ENCODE peak calls at places on chromosome 4, in nine cellular contexts. X is putamen; U is mesothelial cell of epicardium; D is heart left ventricle; B is activated T-helper 1 cell treated with anti-CD3 and anti-CD28 coated beads, Interleukin-2, amount 50 U/mL, for 16 hours; P is spleen; R is NCI-H1694; W is cardiac fibroblast; Y is ACHN. Q is an unnamed sample.

GRCh38 chr4:17758459-17758858 is 23.0 kb downstream of the FAM184B start:
- DNase-seq in X (no peak), P (no peak), Y (no peak), B (no peak), U (no peak), W (no peak), R (peak), D (no peak), Q (no peak)

GRCh38 chr4:19913670-19914069 is 338.0 kb upstream of the SLIT2 start:
- DNase-seq in R (no peak), P (no peak), Y (no peak), U (no peak), X (no peak), D (no peak), W (no peak), B (no peak), Q (no peak)

GRCh38 chr4:121726642-121727268 is 30.0 kb upstream of the ANXA5 start:
- DNase-seq in D (no peak), P (no peak), W (peak), U (no peak), B (no peak), R (no peak), X (peak), Y (peak), Q (peak)

GRCh38 chr4:120731561-120731960 is 191.0 kb downstream of the PRDM5 start:
- DNase-seq in Y (no peak), P (no peak), R (no peak), W (no peak), B (no peak), X (no peak), U (no peak), D (no peak), Q (no peak)

GRCh38 chr4:115058533-115058932 is 54.9 kb downstream of the NDST4 start:
- DNase-seq in Y (no peak), P (no peak), B (no peak), D (no peak), U (no peak), R (no peak), W (no peak), X (no peak), Q (no peak)

GRCh38 chr4:36128689-36129088 is 115.6 kb downstream of the ARAP2 start:
- DNase-seq in X (no peak), R (no peak), B (no peak), W (peak), D (no peak), U (no peak), Y (no peak), P (no peak), Q (no peak)

GRCh38 chr4:67019670-67020069 is 525.6 kb downstream of the CENPC start:
- DNase-seq in Y (no peak), D (no peak), P (no peak), B (no peak), X (no peak), U (no peak), W (peak), R (no peak), Q (no peak)

GRCh38 chr4:174349156-174349555 is 65.4 kb downstream of the CEP44 start:
- DNase-seq in W (no peak), X (no peak), D (no peak), B (no peak), P (no peak), R (no peak), Y (no peak), U (no peak), Q (no peak)

GRCh38 chr4:139560396-139561084 is 4.5 kb upstream of the SETD7 start:
- DNase-seq in D (peak), W (no peak), R (no peak), U (no peak), P (peak), X (no peak), B (no peak), Y (no peak), Q (no peak)

GRCh38 chr4:165794834-165795233 is 78.2 kb upstream of the TLL1 start:
- DNase-seq in U (no peak), W (no peak), R (no peak), P (no peak), X (no peak), D (no peak), Y (no peak), B (no peak), Q (no peak)

GRCh38 chr4:62495039-62495438 is 1294.9 kb downstream of the ADGRL3 start:
- DNase-seq in R (no peak), Y (no peak), B (no peak), X (no peak), W (no peak), D (no peak), P (no peak), U (no peak), Q (peak)

GRCh38 chr4:40629401-40630334 is at the start of gene RBM47:
- DNase-seq in U (peak), Y (peak), X (peak), D (peak), R (no peak), W (peak), P (peak), B (no peak), Q (no peak)

GRCh38 chr4:45100936-45101818 is 374.8 kb upstream of the GNPDA2 start:
- DNase-seq in W (no peak), B (no peak), P (no peak), D (no peak), X (no peak), U (no peak), Y (no peak), R (no peak), Q (no peak)